ENCODE peak calls at places on chromosomes 3 and 15, in ten cellular contexts. One of them, this sample, is unnamed.

GRCh38 chr3:37935756-37936666 is 54.6 kb upstream of the VILL start:
- DNase-seq in IMR-90: peak; percentile 95
- DNase-seq in esophagus muscularis mucosa: no peak
- DNase-seq in tibial artery: no peak
- DNase-seq in hepatocyte: no peak
- DNase-seq in pancreas: no peak
- DNase-seq in aorta: no peak
- DNase-seq in cardiac muscle cell: peak; percentile 48
- DNase-seq in coronary artery: no peak
- DNase-seq in HCT116: peak; percentile 46
- DNase-seq in this sample: no peak

GRCh38 chr15:69403611-69404010 is 10.5 kb upstream of the KIF23 start:
- DNase-seq in IMR-90: peak; percentile 94
- DNase-seq in esophagus muscularis mucosa: no peak
- DNase-seq in tibial artery: no peak
- DNase-seq in hepatocyte: no peak
- DNase-seq in pancreas: no peak
- DNase-seq in aorta: no peak
- DNase-seq in cardiac muscle cell: no peak
- DNase-seq in coronary artery: no peak
- DNase-seq in HCT116: no peak
- DNase-seq in this sample: no peak

GRCh38 chr3:43994594-43995077 is 247.1 kb upstream of the TOPAZ1 start:
- DNase-seq in IMR-90: no peak
- DNase-seq in esophagus muscularis mucosa: no peak
- DNase-seq in tibial artery: no peak
- DNase-seq in hepatocyte: no peak
- DNase-seq in pancreas: no peak
- DNase-seq in aorta: no peak
- DNase-seq in cardiac muscle cell: no peak
- DNase-seq in coronary artery: no peak
- DNase-seq in HCT116: no peak
- DNase-seq in this sample: no peak

GRCh38 chr3:9361691-9362388 is 1.0 kb upstream of the THUMPD3 start:
- DNase-seq in IMR-90: no peak
- DNase-seq in esophagus muscularis mucosa: no peak
- DNase-seq in tibial artery: no peak
- DNase-seq in hepatocyte: peak; percentile 19
- DNase-seq in pancreas: no peak
- DNase-seq in aorta: no peak
- DNase-seq in cardiac muscle cell: no peak
- DNase-seq in coronary artery: no peak
- DNase-seq in HCT116: no peak
- DNase-seq in this sample: no peak

GRCh38 chr3:46566040-46566631 is at the start of gene LRRC2:
- DNase-seq in IMR-90: peak; percentile 76
- DNase-seq in esophagus muscularis mucosa: no peak
- DNase-seq in tibial artery: no peak
- DNase-seq in hepatocyte: peak; percentile 68
- DNase-seq in pancreas: peak; percentile 68
- DNase-seq in aorta: no peak
- DNase-seq in cardiac muscle cell: peak; percentile 52
- DNase-seq in coronary artery: no peak
- DNase-seq in HCT116: no peak
- DNase-seq in this sample: no peak

GRCh38 chr15:85316244-85316934 is 64.0 kb upstream of the AKAP13 start:
- DNase-seq in IMR-90: peak; percentile 53
- DNase-seq in esophagus muscularis mucosa: no peak
- DNase-seq in tibial artery: no peak
- DNase-seq in hepatocyte: peak; percentile 59
- DNase-seq in pancreas: no peak
- DNase-seq in aorta: no peak
- DNase-seq in cardiac muscle cell: peak; percentile 25
- DNase-seq in coronary artery: no peak
- DNase-seq in HCT116: peak; percentile 18
- DNase-seq in this sample: no peak

GRCh38 chr3:150599611-150600297 is 3.4 kb upstream of the SELENOT start:
- DNase-seq in IMR-90: peak; percentile 89
- DNase-seq in esophagus muscularis mucosa: no peak
- DNase-seq in tibial artery: no peak
- DNase-seq in hepatocyte: no peak
- DNase-seq in pancreas: no peak
- DNase-seq in aorta: no peak
- DNase-seq in cardiac muscle cell: no peak
- DNase-seq in coronary artery: no peak
- DNase-seq in HCT116: peak; percentile 64
- DNase-seq in this sample: peak; percentile 60

GRCh38 chr3:176275113-176275512 is 922.2 kb downstream of the TBL1XR1 start:
- DNase-seq in IMR-90: no peak
- DNase-seq in esophagus muscularis mucosa: no peak
- DNase-seq in tibial artery: no peak
- DNase-seq in hepatocyte: no peak
- DNase-seq in pancreas: no peak
- DNase-seq in aorta: no peak
- DNase-seq in cardiac muscle cell: peak; percentile 1
- DNase-seq in coronary artery: no peak
- DNase-seq in HCT116: no peak
- DNase-seq in this sample: no peak

GRCh38 chr3:45986303-45986982 is 9.2 kb downstream of the FYCO1 start:
- DNase-seq in IMR-90: peak; percentile 87
- DNase-seq in esophagus muscularis mucosa: no peak
- DNase-seq in tibial artery: peak; percentile 82
- DNase-seq in hepatocyte: peak; percentile 69
- DNase-seq in pancreas: peak; percentile 84
- DNase-seq in aorta: peak; percentile 79
- DNase-seq in cardiac muscle cell: peak; percentile 67
- DNase-seq in coronary artery: peak; percentile 87
- DNase-seq in HCT116: no peak
- DNase-seq in this sample: peak; percentile 52

GRCh38 chr3:57163751-57164150 is 1.4 kb downstream of the IL17RD start:
- DNase-seq in IMR-90: no peak
- DNase-seq in esophagus muscularis mucosa: no peak
- DNase-seq in tibial artery: no peak
- DNase-seq in hepatocyte: no peak
- DNase-seq in pancreas: no peak
- DNase-seq in aorta: no peak
- DNase-seq in cardiac muscle cell: no peak
- DNase-seq in coronary artery: no peak
- DNase-seq in HCT116: no peak
- DNase-seq in this sample: no peak
- H3K27ac ChIP-seq in IMR-90: no peak overlapping the region
- H3K27ac ChIP-seq in esophagus muscularis mucosa: peak overlapping the region; percentile 68
- H3K27ac ChIP-seq in tibial artery: peak overlapping the region; percentile 49
- H3K27ac ChIP-seq in hepatocyte: no peak overlapping the region
- H3K27ac ChIP-seq in pancreas: no peak overlapping the region
- H3K27ac ChIP-seq in aorta: no peak overlapping the region
- H3K27ac ChIP-seq in cardiac muscle cell: no peak overlapping the region
- H3K27ac ChIP-seq in coronary artery: no peak overlapping the region
- H3K27ac ChIP-seq in HCT116: no peak overlapping the region
- H3K27ac ChIP-seq in this sample: no peak overlapping the region

GRCh38 chr3:172119266-172119957 is 80.0 kb downstream of the FNDC3B start:
- DNase-seq in IMR-90: no peak
- DNase-seq in esophagus muscularis mucosa: no peak
- DNase-seq in tibial artery: no peak
- DNase-seq in hepatocyte: peak; percentile 39
- DNase-seq in pancreas: no peak
- DNase-seq in aorta: no peak
- DNase-seq in cardiac muscle cell: no peak
- DNase-seq in coronary artery: no peak
- DNase-seq in HCT116: no peak
- DNase-seq in this sample: no peak
- H3K27ac ChIP-seq in IMR-90: no peak overlapping the region
- H3K27ac ChIP-seq in esophagus muscularis mucosa: no peak overlapping the region
- H3K27ac ChIP-seq in tibial artery: no peak overlapping the region
- H3K27ac ChIP-seq in hepatocyte: peak overlapping the region; percentile 66
- H3K27ac ChIP-seq in pancreas: no peak overlapping the region
- H3K27ac ChIP-seq in aorta: no peak overlapping the region
- H3K27ac ChIP-seq in cardiac muscle cell: peak overlapping the region; percentile 59
- H3K27ac ChIP-seq in coronary artery: no peak overlapping the region
- H3K27ac ChIP-seq in HCT116: no peak overlapping the region
- H3K27ac ChIP-seq in this sample: no peak overlapping the region

GRCh38 chr15:49844390-49844789 is 223.5 kb downstream of the DTWD1 start:
- DNase-seq in IMR-90: no peak
- DNase-seq in esophagus muscularis mucosa: no peak
- DNase-seq in tibial artery: no peak
- DNase-seq in hepatocyte: peak; percentile 63
- DNase-seq in pancreas: no peak
- DNase-seq in aorta: no peak
- DNase-seq in cardiac muscle cell: no peak
- DNase-seq in coronary artery: no peak
- DNase-seq in HCT116: no peak
- DNase-seq in this sample: no peak

GRCh38 chr15:49847436-49847835 is 226.6 kb downstream of the DTWD1 start:
- DNase-seq in IMR-90: no peak
- DNase-seq in esophagus muscularis mucosa: no peak
- DNase-seq in tibial artery: no peak
- DNase-seq in hepatocyte: no peak
- DNase-seq in pancreas: no peak
- DNase-seq in aorta: no peak
- DNase-seq in cardiac muscle cell: no peak
- DNase-seq in coronary artery: no peak
- DNase-seq in HCT116: no peak
- DNase-seq in this sample: no peak

GRCh38 chr15:49847937-49848823 is 227.3 kb downstream of the DTWD1 start:
- DNase-seq in IMR-90: peak; percentile 99
- DNase-seq in esophagus muscularis mucosa: no peak
- DNase-seq in tibial artery: no peak
- DNase-seq in hepatocyte: no peak
- DNase-seq in pancreas: no peak
- DNase-seq in aorta: no peak
- DNase-seq in cardiac muscle cell: no peak
- DNase-seq in coronary artery: no peak
- DNase-seq in HCT116: no peak
- DNase-seq in this sample: peak; percentile 53

GRCh38 chr15:49852756-49853155 is 231.9 kb downstream of the DTWD1 start:
- DNase-seq in IMR-90: no peak
- DNase-seq in esophagus muscularis mucosa: no peak
- DNase-seq in tibial artery: no peak
- DNase-seq in hepatocyte: no peak
- DNase-seq in pancreas: no peak
- DNase-seq in aorta: no peak
- DNase-seq in cardiac muscle cell: no peak
- DNase-seq in coronary artery: no peak
- DNase-seq in HCT116: no peak
- DNase-seq in this sample: no peak

DNA sequence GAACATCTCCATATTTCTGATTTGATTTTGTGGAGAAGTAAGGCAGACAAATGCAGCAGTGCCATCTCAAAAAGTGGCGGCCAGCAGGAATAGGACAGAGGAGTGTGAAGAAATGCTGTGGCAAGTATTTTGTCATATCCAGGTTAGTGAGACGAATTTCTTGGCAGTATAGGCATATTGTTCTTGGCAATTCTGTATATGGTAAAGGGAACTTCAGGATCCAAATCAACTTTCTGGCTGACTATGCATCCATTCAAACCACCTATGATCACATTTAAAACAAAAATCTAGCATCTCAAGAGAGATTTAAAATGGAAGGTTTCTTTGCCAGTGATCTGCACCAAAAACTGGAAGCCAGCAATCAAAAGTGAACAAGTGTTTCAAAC is 228.0 kb downstream of the DTWD1 start:
- DNase-seq in IMR-90: no peak
- DNase-seq in esophagus muscularis mucosa: no peak
- DNase-seq in tibial artery: no peak
- DNase-seq in hepatocyte: no peak
- DNase-seq in pancreas: no peak
- DNase-seq in aorta: no peak
- DNase-seq in cardiac muscle cell: no peak
- DNase-seq in coronary artery: no peak
- DNase-seq in HCT116: no peak
- DNase-seq in this sample: no peak
- H3K27ac ChIP-seq in IMR-90: peak overlapping the region; percentile 100
- H3K27ac ChIP-seq in esophagus muscularis mucosa: no peak overlapping the region
- H3K27ac ChIP-seq in tibial artery: peak overlapping the region; percentile 62
- H3K27ac ChIP-seq in hepatocyte: peak overlapping the region; percentile 17
- H3K27ac ChIP-seq in pancreas: no peak overlapping the region
- H3K27ac ChIP-seq in aorta: no peak overlapping the region
- H3K27ac ChIP-seq in cardiac muscle cell: no peak overlapping the region
- H3K27ac ChIP-seq in coronary artery: peak overlapping the region; percentile 65
- H3K27ac ChIP-seq in HCT116: no peak overlapping the region
- H3K27ac ChIP-seq in this sample: no peak overlapping the region

GRCh38 chr15:36814085-36814484 is 234.7 kb downstream of the CDIN1 start:
- DNase-seq in IMR-90: no peak
- DNase-seq in esophagus muscularis mucosa: no peak
- DNase-seq in tibial artery: no peak
- DNase-seq in hepatocyte: peak; percentile 23
- DNase-seq in pancreas: no peak
- DNase-seq in aorta: no peak
- DNase-seq in cardiac muscle cell: no peak
- DNase-seq in coronary artery: no peak
- DNase-seq in HCT116: no peak
- DNase-seq in this sample: no peak

GRCh38 chr15:36811903-36812302 is 232.5 kb downstream of the CDIN1 start:
- DNase-seq in IMR-90: no peak
- DNase-seq in esophagus muscularis mucosa: no peak
- DNase-seq in tibial artery: no peak
- DNase-seq in hepatocyte: no peak
- DNase-seq in pancreas: no peak
- DNase-seq in aorta: no peak
- DNase-seq in cardiac muscle cell: no peak
- DNase-seq in coronary artery: no peak
- DNase-seq in HCT116: no peak
- DNase-seq in this sample: no peak

GRCh38 chr15:36817776-36818175 is 238.3 kb downstream of the CDIN1 start:
- DNase-seq in IMR-90: no peak
- DNase-seq in esophagus muscularis mucosa: no peak
- DNase-seq in tibial artery: no peak
- DNase-seq in hepatocyte: no peak
- DNase-seq in pancreas: no peak
- DNase-seq in aorta: no peak
- DNase-seq in cardiac muscle cell: no peak
- DNase-seq in coronary artery: no peak
- DNase-seq in HCT116: no peak
- DNase-seq in this sample: no peak

GRCh38 chr15:36818260-36818659 is 238.8 kb downstream of the CDIN1 start:
- DNase-seq in IMR-90: no peak
- DNase-seq in esophagus muscularis mucosa: no peak
- DNase-seq in tibial artery: no peak
- DNase-seq in hepatocyte: no peak
- DNase-seq in pancreas: peak; percentile 22
- DNase-seq in aorta: no peak
- DNase-seq in cardiac muscle cell: no peak
- DNase-seq in coronary artery: no peak
- DNase-seq in HCT116: no peak
- DNase-seq in this sample: no peak

DNA sequence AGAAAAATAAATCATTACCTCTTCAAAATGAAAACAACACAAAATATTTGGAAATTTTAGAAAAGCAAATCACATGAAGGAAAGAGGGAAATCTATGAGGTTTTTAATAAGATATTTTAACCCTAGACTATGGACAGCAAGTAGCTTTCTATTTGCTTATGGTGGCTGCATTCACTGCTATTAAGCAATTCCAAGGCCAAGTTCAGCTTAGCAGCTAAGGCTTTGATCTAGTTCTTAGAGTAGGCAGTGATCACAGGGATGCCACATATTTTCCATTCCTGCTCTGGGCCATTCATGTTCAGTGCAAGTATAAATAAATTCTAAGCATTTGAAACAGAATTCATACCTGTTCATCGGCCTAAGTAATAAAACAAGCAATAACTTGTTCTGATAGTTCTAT is 235.3 kb downstream of the CDIN1 start:
- DNase-seq in IMR-90: peak; percentile 21
- DNase-seq in esophagus muscularis mucosa: no peak
- DNase-seq in tibial artery: no peak
- DNase-seq in hepatocyte: peak; percentile 15
- DNase-seq in pancreas: no peak
- DNase-seq in aorta: no peak
- DNase-seq in cardiac muscle cell: peak; percentile 56
- DNase-seq in coronary artery: no peak
- DNase-seq in HCT116: no peak
- DNase-seq in this sample: no peak
- H3K27ac ChIP-seq in IMR-90: no peak overlapping the region
- H3K27ac ChIP-seq in esophagus muscularis mucosa: no peak overlapping the region
- H3K27ac ChIP-seq in tibial artery: no peak overlapping the region
- H3K27ac ChIP-seq in hepatocyte: no peak overlapping the region
- H3K27ac ChIP-seq in pancreas: peak overlapping the region; percentile 39
- H3K27ac ChIP-seq in aorta: no peak overlapping the region
- H3K27ac ChIP-seq in cardiac muscle cell: no peak overlapping the region
- H3K27ac ChIP-seq in coronary artery: no peak overlapping the region
- H3K27ac ChIP-seq in HCT116: peak overlapping the region; percentile 11
- H3K27ac ChIP-seq in this sample: no peak overlapping the region

This sample was measured in epithelial cell of prostate.